ENCODE peak calls at places on chromosomes 1 and 21, in four cellular contexts. S is NT2/D1, N is PC-9, P is adipocyte. M is an unnamed sample.

GRCh38 chr1:31127266-31127665 is 61.7 kb upstream of the PUM1 start:
- DNase-seq in S (no peak), P (peak; percentile 72), N (no peak), M (no peak)

GRCh38 chr1:43861985-43862735 is 71.4 kb upstream of the ARTN start:
- DNase-seq in P (no peak), N (no peak), S (no peak), M (no peak)

GRCh38 chr1:244970236-244970652 is 105.9 kb upstream of the HNRNPU start:
- DNase-seq in N (peak; percentile 81), P (no peak), S (peak; percentile 89), M (no peak)

GRCh38 chr1:39573736-39574624 is 2.6 kb downstream of the PABPC4 start:
- DNase-seq in N (no peak), S (no peak), P (peak; percentile 50), M (peak; percentile 49)

GRCh38 chr21:42118901-42119300 is 47.8 kb downstream of the UMODL1 start:
- DNase-seq in N (no peak), P (no peak), S (no peak), M (no peak)

GRCh38 chr21:35840197-35840799 is 220.0 kb downstream of the SETD4 start:
- DNase-seq in S (peak; percentile 81), N (peak; percentile 32), P (peak; percentile 91), M (peak; percentile 80)

GRCh38 chr1:45864124-45864721 is 60.8 kb downstream of the MAST2 start:
- DNase-seq in S (no peak), P (no peak), N (no peak), M (no peak)

GRCh38 chr1:25904942-25905679 is 1.1 kb downstream of the STMN1 start:
- DNase-seq in S (peak; percentile 95), P (peak; percentile 97), N (peak; percentile 89), M (peak; percentile 93)

GRCh38 chr1:27862671-27863551 is 9.4 kb upstream of the THEMIS2 start:
- DNase-seq in N (peak; percentile 75), S (peak; percentile 46), P (peak; percentile 93), M (peak; percentile 78)

GRCh38 chr1:194056169-194056568 is 869.8 kb upstream of the B3GALT2 start:
- DNase-seq in N (no peak), P (no peak), S (no peak), M (no peak)

GRCh38 chr1:19074902-19075721 is 118.6 kb upstream of the IFFO2 start:
- DNase-seq in S (no peak), N (no peak), P (no peak), M (peak; percentile 47)

GRCh38 chr1:6384962-6385672 is 8.4 kb downstream of the ACOT7 start:
- DNase-seq in P (peak; percentile 24), N (peak; percentile 15), S (no peak), M (no peak)

GRCh38 chr21:41950941-41951408 is 2.8 kb downstream of the C2CD2 start:
- DNase-seq in P (no peak), S (peak; percentile 49), N (no peak), M (peak; percentile 61)

GRCh38 chr1:26900815-26901511 is 696 bp upstream of the GPATCH3 start:
- DNase-seq in N (no peak), S (no peak), P (no peak), M (no peak)

GRCh38 chr1:64098436-64098835 is 105.0 kb upstream of the UBE2U start:
- DNase-seq in N (no peak), S (no peak), P (no peak), M (no peak)

GRCh38 chr1:7885513-7886298 is 32.8 kb upstream of the UTS2 start:
- DNase-seq in P (no peak), S (no peak), N (peak; percentile 98), M (no peak)

GRCh38 chr1:33714421-33714820 is 149.5 kb upstream of the HMGB4 start:
- DNase-seq in P (no peak), N (no peak), S (no peak), M (no peak)

GRCh38 chr1:225880210-225880584 is 2.0 kb downstream of the TMEM63A start:
- DNase-seq in P (peak; percentile 5), N (no peak), S (no peak), M (no peak)
- H3K4me3 ChIP-seq in P (peak overlapping the region; percentile 96), N (no peak overlapping the region), S (no peak overlapping the region), M (no peak overlapping the region)

DNA sequence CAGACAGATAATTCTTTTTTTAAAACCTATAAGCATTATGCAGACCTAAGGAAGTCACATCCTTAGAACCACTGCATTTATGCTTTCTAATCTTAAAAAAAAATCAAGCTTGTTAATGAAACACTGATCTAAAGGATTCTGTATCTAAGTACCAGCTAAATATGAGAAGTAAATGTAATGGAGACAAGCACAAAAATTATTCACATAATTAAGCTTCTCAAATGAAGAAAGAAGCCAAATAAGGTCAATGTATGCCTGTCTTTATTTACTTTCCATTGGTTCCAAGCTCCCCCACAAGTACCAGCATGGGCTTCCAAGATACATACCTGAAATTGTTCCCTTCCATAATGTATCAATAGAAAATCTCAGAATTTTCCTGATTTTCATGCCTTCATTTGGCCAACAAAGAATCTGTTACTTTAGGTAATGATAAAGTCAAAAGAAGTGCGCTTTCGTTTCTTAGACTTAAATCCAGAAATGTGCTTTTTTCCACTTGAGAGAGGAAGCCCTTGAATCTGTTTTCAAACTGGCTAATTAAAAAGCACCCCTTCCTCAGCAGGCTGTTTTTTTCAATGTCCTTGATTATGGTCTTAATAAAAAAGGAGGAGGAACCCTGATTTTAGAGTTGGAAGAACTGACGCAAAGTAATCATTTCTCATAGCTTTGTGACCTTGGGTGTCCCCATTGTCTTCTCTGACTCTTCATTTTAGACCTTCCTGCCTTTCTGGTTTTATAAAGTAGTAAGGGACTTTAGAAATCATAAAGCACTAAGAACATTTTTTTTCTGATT is 3.8 kb downstream of the RGS2 start:
- DNase-seq in P (no peak), N (no peak), S (no peak), M (no peak)
- H3K4me1 ChIP-seq in P (peaks cover 28% of the 10 kb centered on the region), N (peaks cover 12% of the 10 kb centered on the region), S (no peaks in the 10 kb centered on the region), M (peaks cover 23% of the 10 kb centered on the region)

GRCh38 chr1:34794001-34794789 is 1.4 kb downstream of the GJA4 start:
- DNase-seq in S (no peak), P (no peak), N (no peak), M (no peak)
- H3K4me3 ChIP-seq in S (no peak overlapping the region), P (no peak overlapping the region), N (no peak overlapping the region), M (peak overlapping the region; percentile 56)

DNA sequence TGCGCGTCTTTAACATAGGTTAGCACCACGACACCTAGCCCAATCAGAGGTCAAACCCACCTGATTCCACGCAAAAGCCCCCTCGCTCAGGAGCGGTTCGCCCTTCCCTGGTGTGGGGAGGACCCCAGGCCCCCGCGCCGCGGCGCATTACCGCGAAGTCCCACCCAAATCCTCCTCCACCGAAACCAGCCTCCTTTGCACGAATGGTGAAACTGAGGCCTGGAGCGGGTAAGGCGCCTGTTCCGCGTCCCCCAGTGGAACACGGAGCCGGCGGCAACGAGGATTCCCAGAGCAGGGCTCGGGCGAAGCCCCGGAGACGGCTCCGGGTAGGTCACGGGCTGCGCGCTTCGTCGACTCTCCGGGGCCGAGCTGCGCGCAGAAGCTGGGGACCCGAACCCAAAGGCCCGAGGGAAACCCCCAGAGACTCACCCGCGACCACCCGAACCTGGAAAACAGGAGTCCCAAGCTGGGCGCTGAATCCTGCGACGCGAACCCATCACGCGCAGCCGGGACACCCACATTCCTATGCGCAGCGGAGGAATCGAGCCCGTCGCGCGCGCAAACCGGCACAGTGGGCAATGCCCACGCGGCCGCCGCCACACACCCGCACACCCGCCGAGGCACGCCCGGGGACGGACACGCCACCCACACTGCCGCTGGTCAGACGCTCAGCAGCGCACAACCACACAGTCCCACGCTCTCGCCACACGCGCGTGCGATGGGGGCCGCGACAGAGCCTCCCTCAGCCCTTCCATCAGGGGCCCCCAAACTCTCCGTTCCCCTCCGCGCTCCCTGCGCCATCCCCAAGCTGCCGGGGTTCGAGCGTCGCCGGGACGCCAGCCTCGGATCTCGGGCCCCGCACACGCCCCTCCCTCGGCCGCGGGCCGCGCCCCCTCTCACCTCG is 507 bp downstream of the GLIS1 start:
- DNase-seq in S (no peak), N (no peak), P (peak; percentile 67), M (no peak)
- H3K4me1 ChIP-seq in S (peaks cover 16% of the 10 kb centered on the region), N (no peaks in the 10 kb centered on the region), P (peaks cover 32% of the 10 kb centered on the region), M (no peaks in the 10 kb centered on the region)

DNA sequence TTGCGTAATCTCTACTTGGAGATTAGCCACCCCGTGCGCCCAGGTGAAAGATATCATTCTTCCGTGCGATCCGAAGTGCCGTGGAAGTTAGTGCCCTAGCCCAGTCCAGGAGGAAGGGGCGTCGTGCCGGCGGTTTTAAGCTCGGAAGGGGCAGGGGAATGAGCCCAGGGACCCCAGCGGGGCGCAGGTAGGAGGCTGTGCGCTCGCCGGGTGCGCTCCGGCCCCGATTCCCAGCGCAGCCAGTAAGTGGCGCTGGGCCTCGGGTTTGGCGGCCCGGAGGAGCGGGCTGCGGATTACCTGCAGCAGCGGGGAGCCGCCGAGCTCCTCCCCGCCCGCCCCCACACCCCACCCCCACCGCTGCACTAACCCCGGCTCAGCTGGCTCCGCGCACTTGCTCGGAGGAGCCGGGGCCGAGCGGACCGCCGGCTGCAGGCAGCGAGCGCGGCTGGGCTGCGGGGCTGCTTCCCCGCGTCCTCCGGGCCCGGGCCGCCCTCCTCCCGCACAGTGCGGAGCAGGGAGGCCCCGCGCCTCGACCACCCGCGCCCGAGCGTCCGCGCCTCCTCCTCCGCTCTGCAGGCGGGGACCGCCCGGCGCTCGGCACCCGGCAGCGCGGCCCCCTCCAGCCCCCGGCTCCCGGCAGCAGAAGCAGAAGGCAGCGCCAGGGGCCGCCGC is at the start of gene RYR2:
- DNase-seq in S (peak; percentile 86), N (no peak), P (no peak), M (no peak)
- H3K4me3 ChIP-seq in S (peak within 1 kb of the TSS; percentile 81), N (no peak within 1 kb of the TSS), P (no peak within 1 kb of the TSS), M (no peak within 1 kb of the TSS)

GRCh38 chr1:67390041-67390887 is 39.9 kb downstream of the SERBP1 start:
- DNase-seq in S (peak; percentile 60), N (peak; percentile 41), P (peak; percentile 80), M (no peak)

GRCh38 chr1:67399594-67399993 is 30.6 kb downstream of the SERBP1 start:
- DNase-seq in P (no peak), N (no peak), S (no peak), M (no peak)

GRCh38 chr1:67393240-67393639 is 37.0 kb downstream of the SERBP1 start:
- DNase-seq in P (no peak), N (no peak), S (no peak), M (no peak)

GRCh38 chr1:67393737-67394136 is 36.5 kb downstream of the SERBP1 start:
- DNase-seq in S (no peak), N (no peak), P (no peak), M (no peak)

DNA sequence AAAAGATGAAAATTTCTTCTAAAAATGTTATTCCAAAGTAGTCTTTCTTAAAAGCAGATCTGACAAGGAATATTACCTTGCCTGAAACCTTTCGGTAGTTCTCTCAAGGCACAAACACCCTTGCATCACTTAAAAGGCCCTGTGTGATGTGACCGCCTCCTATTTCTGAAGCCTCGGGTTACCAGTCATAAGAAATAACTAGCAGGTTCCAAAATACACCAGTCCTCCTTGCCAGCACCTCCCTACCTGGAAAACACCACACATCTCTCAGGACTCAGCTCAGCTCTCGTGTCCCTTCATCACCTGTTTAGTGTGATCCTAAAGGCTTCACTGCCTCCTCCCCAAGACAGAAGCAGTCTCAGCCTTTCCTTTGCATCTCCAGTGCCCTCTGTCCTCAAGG is 35.7 kb downstream of the SERBP1 start:
- DNase-seq in P (no peak), N (no peak), S (no peak), M (no peak)
- H3K4me1 ChIP-seq in P (peaks cover 25% of the 10 kb centered on the region), N (peaks cover 16% of the 10 kb centered on the region), S (peaks cover 3% of the 10 kb centered on the region), M (no peaks in the 10 kb centered on the region)

DNA sequence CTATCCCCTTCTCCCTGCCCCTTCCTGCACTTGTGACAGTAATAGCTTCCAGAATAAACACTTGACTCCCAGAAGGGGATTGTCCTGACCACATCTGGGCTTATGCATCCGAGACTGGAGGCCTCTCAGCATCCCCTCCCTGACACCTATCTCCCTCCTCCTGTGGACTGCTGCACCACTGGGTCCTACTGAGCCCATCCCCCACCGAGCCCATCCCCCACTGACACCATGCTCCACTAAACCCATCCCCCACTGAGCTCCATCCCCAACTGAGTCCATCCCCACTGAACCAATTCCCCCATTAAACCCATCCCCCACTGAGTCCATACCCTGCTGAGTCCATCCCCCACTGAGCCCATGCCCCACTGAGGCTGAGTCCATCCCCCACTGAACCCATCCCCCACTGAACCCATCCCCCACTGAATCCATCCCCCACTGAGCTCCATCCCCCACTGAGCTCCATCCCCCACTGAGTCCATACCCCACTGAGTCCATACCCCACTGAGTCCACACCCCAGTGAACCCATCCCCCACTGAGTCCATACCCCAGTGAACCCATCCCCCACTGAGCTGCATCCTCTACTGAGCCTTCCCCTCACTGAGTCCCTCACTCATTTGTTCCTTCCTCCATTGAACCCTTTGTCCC is 5.6 kb downstream of the PDZK1IP1 start:
- DNase-seq in N (no peak), P (no peak), S (no peak), M (no peak)
- H3K4me3 ChIP-seq in N (no peak overlapping the region), P (no peak overlapping the region), S (no peak overlapping the region), M (no peak overlapping the region)

M was measured in adrenal gland.